ENCODE peak calls at places on chromosome 2, in six cellular contexts. One of them, this sample, is unnamed.

GRCh38 chr2:25375989-25376545 is 34.3 kb upstream of the DNMT3A start:
- DNase-seq in Ammon's horn: peak
- DNase-seq in ecto neural progenitor cell: peak
- DNase-seq in lower lobe of right lung: no peak
- DNase-seq in activated naive CD8-positive, alpha-beta T cell treated with anti-CD3 and anti-CD28 coated beads for 36 hours: no peak
- DNase-seq in SK-MEL-5: no peak
- DNase-seq in this sample: peak

GRCh38 chr2:222655406-222655747 is 515 bp downstream of the FARSB start:
- DNase-seq in Ammon's horn: no peak
- DNase-seq in ecto neural progenitor cell: no peak
- DNase-seq in SK-MEL-5: peak
- DNase-seq in lower lobe of right lung: no peak
- DNase-seq in activated naive CD8-positive, alpha-beta T cell treated with anti-CD3 and anti-CD28 coated beads for 36 hours: no peak
- DNase-seq in this sample: no peak

GRCh38 chr2:68216454-68217310 is 35.6 kb downstream of the PPP3R1 start:
- DNase-seq in ecto neural progenitor cell: no peak
- DNase-seq in Ammon's horn: no peak
- DNase-seq in SK-MEL-5: no peak
- DNase-seq in activated naive CD8-positive, alpha-beta T cell treated with anti-CD3 and anti-CD28 coated beads for 36 hours: no peak
- DNase-seq in lower lobe of right lung: no peak
- DNase-seq in this sample: no peak

GRCh38 chr2:64985457-64985856 is 3.7 kb upstream of the SLC1A4 start:
- DNase-seq in SK-MEL-5: peak
- DNase-seq in lower lobe of right lung: no peak
- DNase-seq in ecto neural progenitor cell: no peak
- DNase-seq in Ammon's horn: no peak
- DNase-seq in activated naive CD8-positive, alpha-beta T cell treated with anti-CD3 and anti-CD28 coated beads for 36 hours: no peak
- DNase-seq in this sample: no peak

GRCh38 chr2:240205348-240205747 is 64.9 kb upstream of the OTOS start:
- DNase-seq in Ammon's horn: no peak
- DNase-seq in ecto neural progenitor cell: no peak
- DNase-seq in activated naive CD8-positive, alpha-beta T cell treated with anti-CD3 and anti-CD28 coated beads for 36 hours: peak
- DNase-seq in SK-MEL-5: no peak
- DNase-seq in lower lobe of right lung: no peak
- DNase-seq in this sample: peak

GRCh38 chr2:159090514-159091201 is 122.2 kb downstream of the TANC1 start:
- DNase-seq in lower lobe of right lung: no peak
- DNase-seq in activated naive CD8-positive, alpha-beta T cell treated with anti-CD3 and anti-CD28 coated beads for 36 hours: no peak
- DNase-seq in SK-MEL-5: no peak
- DNase-seq in ecto neural progenitor cell: no peak
- DNase-seq in Ammon's horn: no peak
- DNase-seq in this sample: no peak

GRCh38 chr2:60964651-60965513 is 52.6 kb upstream of the PEX13 start:
- DNase-seq in ecto neural progenitor cell: no peak
- DNase-seq in lower lobe of right lung: no peak
- DNase-seq in activated naive CD8-positive, alpha-beta T cell treated with anti-CD3 and anti-CD28 coated beads for 36 hours: no peak
- DNase-seq in SK-MEL-5: no peak
- DNase-seq in Ammon's horn: no peak
- DNase-seq in this sample: no peak

GRCh38 chr2:218861645-218862318 is 2.2 kb downstream of the WNT6 start:
- DNase-seq in ecto neural progenitor cell: no peak
- DNase-seq in SK-MEL-5: no peak
- DNase-seq in Ammon's horn: no peak
- DNase-seq in lower lobe of right lung: peak
- DNase-seq in activated naive CD8-positive, alpha-beta T cell treated with anti-CD3 and anti-CD28 coated beads for 36 hours: no peak
- DNase-seq in this sample: peak

GRCh38 chr2:207505180-207505579 is 24.6 kb upstream of the CREB1 start:
- DNase-seq in ecto neural progenitor cell: no peak
- DNase-seq in lower lobe of right lung: no peak
- DNase-seq in activated naive CD8-positive, alpha-beta T cell treated with anti-CD3 and anti-CD28 coated beads for 36 hours: no peak
- DNase-seq in SK-MEL-5: no peak
- DNase-seq in Ammon's horn: peak
- DNase-seq in this sample: no peak

GRCh38 chr2:98465456-98466201 is 21.0 kb downstream of the INPP4A start:
- DNase-seq in lower lobe of right lung: peak
- DNase-seq in ecto neural progenitor cell: no peak
- DNase-seq in Ammon's horn: peak
- DNase-seq in SK-MEL-5: no peak
- DNase-seq in activated naive CD8-positive, alpha-beta T cell treated with anti-CD3 and anti-CD28 coated beads for 36 hours: peak
- DNase-seq in this sample: no peak

GRCh38 chr2:188786368-188786781 is 187.8 kb upstream of the COL3A1 start:
- DNase-seq in SK-MEL-5: no peak
- DNase-seq in lower lobe of right lung: no peak
- DNase-seq in activated naive CD8-positive, alpha-beta T cell treated with anti-CD3 and anti-CD28 coated beads for 36 hours: no peak
- DNase-seq in ecto neural progenitor cell: no peak
- DNase-seq in Ammon's horn: no peak
- DNase-seq in this sample: no peak

GRCh38 chr2:134668821-134669220 is 50.0 kb downstream of the TMEM163 start:
- DNase-seq in SK-MEL-5: no peak
- DNase-seq in lower lobe of right lung: peak
- DNase-seq in activated naive CD8-positive, alpha-beta T cell treated with anti-CD3 and anti-CD28 coated beads for 36 hours: peak
- DNase-seq in ecto neural progenitor cell: no peak
- DNase-seq in Ammon's horn: no peak
- DNase-seq in this sample: no peak

GRCh38 chr2:81895620-81896245 is 1591.2 kb upstream of the LRRTM1 start:
- DNase-seq in activated naive CD8-positive, alpha-beta T cell treated with anti-CD3 and anti-CD28 coated beads for 36 hours: no peak
- DNase-seq in lower lobe of right lung: no peak
- DNase-seq in SK-MEL-5: no peak
- DNase-seq in Ammon's horn: no peak
- DNase-seq in ecto neural progenitor cell: no peak
- DNase-seq in this sample: no peak

GRCh38 chr2:172102858-172103359 is at the start of gene DLX2:
- DNase-seq in Ammon's horn: peak
- DNase-seq in activated naive CD8-positive, alpha-beta T cell treated with anti-CD3 and anti-CD28 coated beads for 36 hours: peak
- DNase-seq in ecto neural progenitor cell: peak
- DNase-seq in lower lobe of right lung: peak
- DNase-seq in SK-MEL-5: peak
- DNase-seq in this sample: peak

GRCh38 chr2:120520929-120521912 is 175.3 kb downstream of the INHBB start:
- DNase-seq in lower lobe of right lung: no peak
- DNase-seq in ecto neural progenitor cell: peak
- DNase-seq in SK-MEL-5: peak
- DNase-seq in Ammon's horn: peak
- DNase-seq in activated naive CD8-positive, alpha-beta T cell treated with anti-CD3 and anti-CD28 coated beads for 36 hours: peak
- DNase-seq in this sample: no peak

GRCh38 chr2:215507126-215507525 is 71.3 kb upstream of the FN1 start:
- DNase-seq in SK-MEL-5: no peak
- DNase-seq in ecto neural progenitor cell: no peak
- DNase-seq in Ammon's horn: no peak
- DNase-seq in lower lobe of right lung: no peak
- DNase-seq in activated naive CD8-positive, alpha-beta T cell treated with anti-CD3 and anti-CD28 coated beads for 36 hours: no peak
- DNase-seq in this sample: no peak

GRCh38 chr2:65062843-65063242 is 6.6 kb downstream of the CEP68 start:
- DNase-seq in ecto neural progenitor cell: no peak
- DNase-seq in SK-MEL-5: no peak
- DNase-seq in lower lobe of right lung: no peak
- DNase-seq in activated naive CD8-positive, alpha-beta T cell treated with anti-CD3 and anti-CD28 coated beads for 36 hours: no peak
- DNase-seq in Ammon's horn: no peak
- DNase-seq in this sample: peak

GRCh38 chr2:26324903-26325302 is 21.0 kb upstream of the SELENOI start:
- DNase-seq in ecto neural progenitor cell: no peak
- DNase-seq in activated naive CD8-positive, alpha-beta T cell treated with anti-CD3 and anti-CD28 coated beads for 36 hours: no peak
- DNase-seq in SK-MEL-5: no peak
- DNase-seq in lower lobe of right lung: no peak
- DNase-seq in Ammon's horn: no peak
- DNase-seq in this sample: no peak

GRCh38 chr2:166957686-166958085 is 69.4 kb downstream of the XIRP2 start:
- DNase-seq in activated naive CD8-positive, alpha-beta T cell treated with anti-CD3 and anti-CD28 coated beads for 36 hours: no peak
- DNase-seq in Ammon's horn: no peak
- DNase-seq in ecto neural progenitor cell: no peak
- DNase-seq in lower lobe of right lung: no peak
- DNase-seq in SK-MEL-5: no peak
- DNase-seq in this sample: no peak

GRCh38 chr2:56313541-56313940 is 129.8 kb downstream of the CCDC85A start:
- DNase-seq in activated naive CD8-positive, alpha-beta T cell treated with anti-CD3 and anti-CD28 coated beads for 36 hours: no peak
- DNase-seq in ecto neural progenitor cell: no peak
- DNase-seq in Ammon's horn: peak
- DNase-seq in lower lobe of right lung: no peak
- DNase-seq in SK-MEL-5: no peak
- DNase-seq in this sample: no peak

GRCh38 chr2:221075203-221075602 is 496.9 kb downstream of the EPHA4 start:
- DNase-seq in lower lobe of right lung: no peak
- DNase-seq in ecto neural progenitor cell: no peak
- DNase-seq in SK-MEL-5: no peak
- DNase-seq in activated naive CD8-positive, alpha-beta T cell treated with anti-CD3 and anti-CD28 coated beads for 36 hours: no peak
- DNase-seq in Ammon's horn: no peak
- DNase-seq in this sample: no peak

GRCh38 chr2:86337235-86338099 is at the start of gene REEP1:
- DNase-seq in SK-MEL-5: no peak
- DNase-seq in activated naive CD8-positive, alpha-beta T cell treated with anti-CD3 and anti-CD28 coated beads for 36 hours: peak
- DNase-seq in ecto neural progenitor cell: peak
- DNase-seq in lower lobe of right lung: no peak
- DNase-seq in Ammon's horn: peak
- DNase-seq in this sample: peak

GRCh38 chr2:181231886-181232644 is 225.1 kb upstream of the ITGA4 start:
- DNase-seq in Ammon's horn: peak
- DNase-seq in lower lobe of right lung: no peak
- DNase-seq in ecto neural progenitor cell: no peak
- DNase-seq in SK-MEL-5: no peak
- DNase-seq in activated naive CD8-positive, alpha-beta T cell treated with anti-CD3 and anti-CD28 coated beads for 36 hours: no peak
- DNase-seq in this sample: no peak

GRCh38 chr2:55420244-55420713 is 623 bp upstream of the CCDC88A start:
- DNase-seq in Ammon's horn: no peak
- DNase-seq in ecto neural progenitor cell: no peak
- DNase-seq in SK-MEL-5: no peak
- DNase-seq in lower lobe of right lung: no peak
- DNase-seq in activated naive CD8-positive, alpha-beta T cell treated with anti-CD3 and anti-CD28 coated beads for 36 hours: no peak
- DNase-seq in this sample: no peak

GRCh38 chr2:230849633-230850357 is 14.9 kb upstream of the ITM2C start:
- DNase-seq in Ammon's horn: no peak
- DNase-seq in SK-MEL-5: peak
- DNase-seq in ecto neural progenitor cell: peak
- DNase-seq in lower lobe of right lung: peak
- DNase-seq in activated naive CD8-positive, alpha-beta T cell treated with anti-CD3 and anti-CD28 coated beads for 36 hours: peak
- DNase-seq in this sample: peak

GRCh38 chr2:95331606-95332005 is 34.5 kb downstream of the KCNIP3 start:
- DNase-seq in lower lobe of right lung: peak
- DNase-seq in ecto neural progenitor cell: no peak
- DNase-seq in Ammon's horn: no peak
- DNase-seq in activated naive CD8-positive, alpha-beta T cell treated with anti-CD3 and anti-CD28 coated beads for 36 hours: no peak
- DNase-seq in SK-MEL-5: no peak
- DNase-seq in this sample: no peak

GRCh38 chr2:70474266-70474848 is 79.3 kb downstream of the TGFA start:
- DNase-seq in Ammon's horn: peak
- DNase-seq in lower lobe of right lung: no peak
- DNase-seq in activated naive CD8-positive, alpha-beta T cell treated with anti-CD3 and anti-CD28 coated beads for 36 hours: no peak
- DNase-seq in ecto neural progenitor cell: peak
- DNase-seq in SK-MEL-5: no peak
- DNase-seq in this sample: no peak

GRCh38 chr2:241816431-241817121 is 7.6 kb downstream of the NEU4 start:
- DNase-seq in lower lobe of right lung: peak
- DNase-seq in activated naive CD8-positive, alpha-beta T cell treated with anti-CD3 and anti-CD28 coated beads for 36 hours: no peak
- DNase-seq in SK-MEL-5: no peak
- DNase-seq in ecto neural progenitor cell: peak
- DNase-seq in Ammon's horn: no peak
- DNase-seq in this sample: peak

GRCh38 chr2:238738917-238739316 is 109.0 kb upstream of the TWIST2 start:
- DNase-seq in ecto neural progenitor cell: no peak
- DNase-seq in Ammon's horn: no peak
- DNase-seq in lower lobe of right lung: no peak
- DNase-seq in SK-MEL-5: no peak
- DNase-seq in activated naive CD8-positive, alpha-beta T cell treated with anti-CD3 and anti-CD28 coated beads for 36 hours: no peak
- DNase-seq in this sample: no peak

GRCh38 chr2:228768818-228769217 is 502.3 kb downstream of the PID1 start:
- DNase-seq in lower lobe of right lung: no peak
- DNase-seq in ecto neural progenitor cell: no peak
- DNase-seq in Ammon's horn: no peak
- DNase-seq in SK-MEL-5: peak
- DNase-seq in activated naive CD8-positive, alpha-beta T cell treated with anti-CD3 and anti-CD28 coated beads for 36 hours: no peak
- DNase-seq in this sample: no peak

GRCh38 chr2:236661064-236661761 is 91.6 kb downstream of the ACKR3 start:
- DNase-seq in Ammon's horn: peak
- DNase-seq in activated naive CD8-positive, alpha-beta T cell treated with anti-CD3 and anti-CD28 coated beads for 36 hours: no peak
- DNase-seq in SK-MEL-5: no peak
- DNase-seq in lower lobe of right lung: no peak
- DNase-seq in ecto neural progenitor cell: peak
- DNase-seq in this sample: peak

GRCh38 chr2:223759569-223760430 is 77.6 kb downstream of the AP1S3 start:
- DNase-seq in SK-MEL-5: peak
- DNase-seq in lower lobe of right lung: no peak
- DNase-seq in Ammon's horn: no peak
- DNase-seq in ecto neural progenitor cell: no peak
- DNase-seq in activated naive CD8-positive, alpha-beta T cell treated with anti-CD3 and anti-CD28 coated beads for 36 hours: no peak
- DNase-seq in this sample: peak

GRCh38 chr2:110669079-110669478 is 8.8 kb downstream of the BUB1 start:
- DNase-seq in lower lobe of right lung: no peak
- DNase-seq in activated naive CD8-positive, alpha-beta T cell treated with anti-CD3 and anti-CD28 coated beads for 36 hours: no peak
- DNase-seq in SK-MEL-5: no peak
- DNase-seq in ecto neural progenitor cell: no peak
- DNase-seq in Ammon's horn: no peak
- DNase-seq in this sample: no peak

This sample was measured in islet precursor cell.